ENCODE peak calls at places on chromosomes 6 and 20, in six cellular contexts. D is astrocyte of the spinal cord, T is suprapubic skin, B is HepG2, K is neural crest cell, O is progenitor cell of endocrine pancreas. Z is an unnamed sample.

GRCh38 chr6:125746731-125747588 is 2.5 kb upstream of the HEY2 start:
- DNase-seq in D (peak), T (no peak), B (peak), K (peak), O (no peak), Z (no peak)

GRCh38 chr6:159577564-159577963 is 115.5 kb downstream of the SOD2 start:
- DNase-seq in D (peak), T (no peak), B (no peak), K (no peak), O (no peak), Z (no peak)

GRCh38 chr6:2919401-2919800 is 16.3 kb upstream of the SERPINB9 start:
- DNase-seq in D (no peak), T (no peak), B (no peak), K (no peak), O (no peak), Z (no peak)

GRCh38 chr6:159691133-159691962 is 1.7 kb downstream of the SOD2 start:
- DNase-seq in D (peak), T (no peak), B (peak), K (no peak), O (no peak), Z (no peak)

GRCh38 chr6:107801195-107801594 is 22.9 kb downstream of the SCML4 start:
- DNase-seq in D (no peak), T (no peak), B (no peak), K (no peak), O (no peak), Z (no peak)

GRCh38 chr20:4633780-4634179 is 87.9 kb upstream of the PRND start:
- DNase-seq in D (peak), T (no peak), B (no peak), K (no peak), O (no peak), Z (no peak)

GRCh38 chr20:37333848-37334318 is 12.1 kb upstream of the SRC start:
- DNase-seq in D (no peak), T (no peak), B (peak), K (no peak), O (no peak), Z (no peak)

GRCh38 chr6:110285306-110286060 is 72.7 kb downstream of the METTL24 start:
- DNase-seq in D (no peak), T (no peak), B (no peak), K (no peak), O (no peak), Z (no peak)

GRCh38 chr6:158807515-158808441 is 11.4 kb downstream of the EZR start:
- DNase-seq in D (no peak), T (no peak), B (no peak), K (no peak), O (no peak), Z (no peak)

GRCh38 chr6:11770546-11771466 is 7.8 kb downstream of the ADTRP start:
- DNase-seq in D (peak), T (peak), B (no peak), K (no peak), O (no peak), Z (peak)

GRCh38 chr6:11769244-11769643 is 9.4 kb downstream of the ADTRP start:
- DNase-seq in D (no peak), T (no peak), B (no peak), K (no peak), O (no peak), Z (no peak)

GRCh38 chr6:11771473-11772048 is 7.0 kb downstream of the ADTRP start:
- DNase-seq in D (no peak), T (no peak), B (no peak), K (no peak), O (no peak), Z (no peak)

GRCh38 chr6:11772109-11772830 is 6.3 kb downstream of the ADTRP start:
- DNase-seq in D (peak), T (peak), B (no peak), K (no peak), O (no peak), Z (no peak)

DNA sequence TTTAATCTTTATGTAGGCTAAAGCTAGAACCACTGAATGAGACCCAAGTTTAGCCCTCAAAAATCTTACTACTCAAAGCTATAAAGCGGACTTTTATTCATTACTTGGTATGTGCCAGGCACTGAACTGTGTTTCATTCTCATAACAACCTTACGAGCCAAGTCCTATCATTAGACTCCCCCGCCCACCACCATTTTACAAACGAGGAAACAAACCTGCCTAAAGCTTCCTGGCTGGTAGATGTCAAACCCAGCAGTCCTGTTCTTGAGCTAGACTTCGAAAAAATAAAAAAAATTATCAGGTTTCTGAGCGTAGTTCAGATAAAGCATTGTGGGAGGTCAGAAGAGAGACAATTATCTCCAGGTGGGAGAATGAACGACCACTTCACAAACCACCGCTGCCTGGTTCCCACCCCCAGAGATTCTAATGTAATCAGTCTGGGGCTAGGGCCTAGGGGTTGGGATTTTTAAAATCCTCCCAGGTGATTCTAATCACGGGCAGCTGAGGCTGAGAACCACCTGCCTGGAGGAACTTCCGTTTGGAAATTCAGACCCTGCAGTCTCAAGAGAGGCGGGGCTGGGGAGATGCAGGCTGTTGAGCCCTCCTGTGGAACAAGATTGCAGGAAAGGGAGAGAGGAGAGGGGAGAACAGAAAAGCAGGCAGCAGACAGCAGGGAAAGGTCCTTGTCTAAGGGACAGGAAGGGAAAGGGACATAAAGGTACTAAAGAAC is 8.6 kb downstream of the ADTRP start:
- DNase-seq in D (no peak), T (no peak), B (no peak), K (no peak), O (no peak), Z (no peak)
- TF ChIP-seq CTCF in D (no peak), T (no peak), B (no peak), K (no peak), O (no peak), Z (no peak)

GRCh38 chr20:45372646-45373352 is 5.3 kb downstream of the TP53TG5 start:
- DNase-seq in D (no peak), T (no peak), B (no peak), K (no peak), O (no peak), Z (no peak)
- TF ChIP-seq CTCF in D (no peak), T (no peak), B (no peak), K (no peak), O (no peak), Z (no peak)

GRCh38 chr6:139472341-139473038 is 98.0 kb upstream of the CITED2 start:
- DNase-seq in D (peak), T (no peak), B (no peak), K (no peak), O (no peak), Z (no peak)

GRCh38 chr6:139475231-139475630 is 100.8 kb upstream of the CITED2 start:
- DNase-seq in D (no peak), T (no peak), B (no peak), K (no peak), O (no peak), Z (no peak)

GRCh38 chr6:139473239-139473701 is 98.8 kb upstream of the CITED2 start:
- DNase-seq in D (peak), T (peak), B (no peak), K (no peak), O (no peak), Z (peak)

GRCh38 chr6:139473731-139474130 is 99.3 kb upstream of the CITED2 start:
- DNase-seq in D (peak), T (no peak), B (no peak), K (no peak), O (no peak), Z (no peak)

GRCh38 chr6:139474145-139475108 is 100.0 kb upstream of the CITED2 start:
- DNase-seq in D (peak), T (no peak), B (no peak), K (no peak), O (no peak), Z (no peak)
- TF ChIP-seq CTCF in D (no peak), T (no peak), B (no peak), K (no peak), O (no peak), Z (no peak)

GRCh38 chr6:167000759-167001158 is 1.6 kb downstream of the CEP43 start:
- DNase-seq in D (no peak), T (no peak), B (no peak), K (no peak), O (no peak), Z (no peak)

GRCh38 chr6:166998256-166999144 is 697 bp upstream of the CEP43 start:
- DNase-seq in D (no peak), T (peak), B (no peak), K (peak), O (peak), Z (no peak)

GRCh38 chr6:166997768-166998255 is 1.4 kb upstream of the CEP43 start:
- DNase-seq in D (peak), T (peak), B (peak), K (peak), O (peak), Z (peak)

GRCh38 chr6:166999845-167000253 is 652 bp downstream of the CEP43 start:
- DNase-seq in D (no peak), T (no peak), B (peak), K (peak), O (no peak), Z (no peak)

GRCh38 chr6:166999145-166999844 is at the start of gene CEP43:
- DNase-seq in D (peak), T (peak), B (peak), K (peak), O (peak), Z (peak)
- TF ChIP-seq CTCF in D (no peak), T (no peak), B (peak), K (no peak), O (no peak), Z (no peak)

GRCh38 chr6:13383280-13384163 is 55.2 kb upstream of the TBC1D7 start:
- DNase-seq in D (no peak), T (no peak), B (peak), K (no peak), O (no peak), Z (no peak)
- TF ChIP-seq CTCF in D (peak), T (no peak), B (peak), K (no peak), O (no peak), Z (no peak)

DNA sequence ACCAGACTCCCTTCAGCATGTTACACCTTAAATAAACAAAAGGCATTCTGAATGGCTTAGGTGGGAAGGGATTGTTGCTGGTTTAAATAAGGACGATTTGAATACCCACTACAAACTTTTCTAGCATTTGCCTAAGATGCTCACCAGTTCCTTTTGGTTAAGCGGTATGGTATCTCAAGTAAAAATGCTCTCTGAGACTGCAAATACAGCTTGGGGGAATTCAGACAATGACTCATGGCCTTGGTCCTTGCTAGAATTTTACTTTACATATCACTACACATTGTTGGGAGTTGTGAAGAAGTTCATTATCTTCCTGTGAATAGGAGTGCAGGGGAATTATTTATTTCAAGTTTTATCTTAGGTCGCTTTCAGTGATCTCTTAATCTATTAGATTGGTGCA is 670.7 kb downstream of the UTRN start:
- DNase-seq in D (peak), T (no peak), B (no peak), K (no peak), O (no peak), Z (no peak)
- TF ChIP-seq CTCF in D (no peak), T (no peak), B (no peak), K (no peak), O (no peak), Z (no peak)

GRCh38 chr20:62132421-62132820 is 10.1 kb downstream of the LSM14B start:
- DNase-seq in D (no peak), T (no peak), B (no peak), K (no peak), O (no peak), Z (no peak)

GRCh38 chr20:62134735-62135231 is 8.4 kb downstream of the PSMA7 start:
- DNase-seq in D (no peak), T (no peak), B (peak), K (no peak), O (no peak), Z (no peak)

GRCh38 chr20:62135573-62136266 is 7.5 kb downstream of the PSMA7 start:
- DNase-seq in D (no peak), T (no peak), B (no peak), K (no peak), O (no peak), Z (no peak)

GRCh38 chr20:62133051-62133845 is 9.9 kb downstream of the PSMA7 start:
- DNase-seq in D (no peak), T (no peak), B (no peak), K (no peak), O (no peak), Z (no peak)

DNA sequence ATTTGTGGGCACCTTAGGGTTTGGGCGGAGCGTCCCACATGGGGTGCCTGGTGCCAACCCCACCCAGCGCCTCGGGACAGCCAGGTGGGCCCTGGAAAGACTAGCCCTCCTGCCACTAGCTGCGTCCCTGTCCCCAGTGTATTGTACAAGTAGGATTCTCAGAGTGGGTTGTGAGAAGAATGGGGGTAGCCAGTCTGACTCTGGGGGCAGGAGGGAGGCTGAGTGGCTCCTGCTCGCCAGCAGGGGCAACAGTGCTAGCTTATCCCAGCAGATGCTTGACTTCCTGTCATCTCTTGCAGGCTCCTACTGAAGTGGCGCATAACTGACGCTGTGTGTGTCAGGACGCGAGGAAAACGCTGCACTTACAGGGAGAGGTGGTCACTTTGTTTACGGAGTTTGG is 9.3 kb downstream of the PSMA7 start:
- DNase-seq in D (no peak), T (no peak), B (no peak), K (no peak), O (no peak), Z (no peak)
- TF ChIP-seq CTCF in D (no peak), T (no peak), B (peak), K (no peak), O (no peak), Z (no peak)

GRCh38 chr20:9215539-9215938 is 146.7 kb downstream of the PLCB4 start:
- DNase-seq in D (no peak), T (no peak), B (peak), K (no peak), O (no peak), Z (no peak)
- TF ChIP-seq CTCF in D (peak), T (no peak), B (peak), K (peak), O (peak), Z (no peak)

GRCh38 chr6:29853245-29853644 is 25.6 kb downstream of the HLA-G start:
- DNase-seq in D (no peak), T (no peak), B (no peak), K (no peak), O (no peak), Z (no peak)
- TF ChIP-seq CTCF in D (no peak), T (no peak), B (peak), K (no peak), O (no peak), Z (no peak)

DNA sequence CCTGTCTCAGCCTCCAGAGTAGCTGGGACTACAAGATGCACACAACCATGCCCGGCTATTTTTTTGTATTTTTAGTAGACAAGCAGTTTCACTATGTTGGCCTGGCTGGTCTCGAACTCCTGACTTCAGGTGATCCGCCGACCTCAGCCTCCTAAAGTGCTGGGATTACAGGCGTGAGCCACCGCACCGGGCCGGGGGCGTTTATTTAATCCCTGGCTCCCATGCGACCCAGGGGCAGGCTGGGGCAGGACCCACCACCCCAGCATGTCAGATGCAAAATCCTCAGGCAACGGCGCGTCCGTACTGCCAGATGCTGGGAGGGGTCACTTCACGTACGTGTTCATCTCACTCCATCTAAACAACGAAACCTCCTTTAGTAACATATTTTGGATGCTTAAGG is 518.7 kb upstream of the NOX3 start:
- DNase-seq in D (no peak), T (no peak), B (no peak), K (no peak), O (no peak), Z (no peak)
- TF ChIP-seq CTCF in D (no peak), T (no peak), B (no peak), K (no peak), O (no peak), Z (no peak)

Z was measured in omental fat pad.